ENCODE peak calls at places on chromosome 6, in ten cellular contexts. Q is esophagus muscularis mucosa, H is right lobe of liver, I is gastrocnemius medialis, K is body of pancreas, A is A549, Z is GM12878, F is Peyer's patch, U is thyroid gland, G is lower leg skin. T is an unnamed sample.

GRCh38 chr6:157471895-157472686 is 91.1 kb downstream of the ZDHHC14 start:
- DNase-seq in K (no peak), F (no peak), U (peak; percentile 57), A (no peak), H (no peak), Q (peak; percentile 81), I (no peak), Z (no peak), G (no peak), T (no peak)

GRCh38 chr6:10205892-10206291 is 209.0 kb downstream of the TFAP2A start:
- DNase-seq in H (no peak), K (no peak), I (no peak), G (no peak), Q (no peak), A (no peak), F (no peak), Z (no peak), U (no peak), T (no peak)

GRCh38 chr6:15474196-15474595 is 188.6 kb downstream of the DTNBP1 start:
- DNase-seq in G (no peak), Z (no peak), F (no peak), Q (no peak), H (no peak), I (no peak), U (no peak), A (no peak), K (no peak), T (no peak)

GRCh38 chr6:34791842-34792604 is at the start of gene BLTP3A:
- DNase-seq in K (peak; percentile 83), I (peak; percentile 41), G (peak; percentile 29), U (peak; percentile 76), F (peak; percentile 85), Q (peak; percentile 92), H (peak; percentile 80), A (peak; percentile 61), Z (no peak), T (no peak)

GRCh38 chr6:29989211-29989610 is 46.9 kb downstream of the HLA-A start:
- DNase-seq in U (no peak), G (no peak), I (no peak), A (no peak), H (no peak), Q (no peak), F (no peak), Z (no peak), K (no peak), T (no peak)

GRCh38 chr6:4616311-4616710 is 159.9 kb upstream of the CDYL start:
- DNase-seq in Q (no peak), A (no peak), G (no peak), I (no peak), K (no peak), H (no peak), U (peak; percentile 67), F (no peak), Z (no peak), T (no peak)

GRCh38 chr6:165049362-165049761 is 260.0 kb downstream of the C6orf118 start:
- DNase-seq in Q (no peak), I (no peak), U (peak; percentile 10), G (no peak), K (no peak), Z (no peak), A (peak; percentile 20), F (no peak), H (peak; percentile 75), T (no peak)

GRCh38 chr6:83860347-83860731 is 850 bp downstream of the CYB5R4 start:
- DNase-seq in Z (no peak), G (no peak), I (no peak), Q (no peak), F (no peak), U (no peak), K (no peak), A (no peak), H (no peak), T (no peak)

GRCh38 chr6:67679566-67680296 is 955.4 kb upstream of the ADGRB3 start:
- DNase-seq in K (no peak), F (no peak), I (no peak), U (no peak), G (no peak), A (no peak), Q (no peak), Z (no peak), H (no peak), T (no peak)

GRCh38 chr6:161941565-161941964 is 667.7 kb upstream of the AGPAT4 start:
- DNase-seq in K (no peak), A (no peak), Q (no peak), I (no peak), H (no peak), Z (no peak), G (no peak), U (no peak), F (no peak), T (no peak)

GRCh38 chr6:161947371-161947770 is 673.5 kb upstream of the AGPAT4 start:
- DNase-seq in A (no peak), G (no peak), F (no peak), K (no peak), I (no peak), H (no peak), U (no peak), Q (no peak), Z (no peak), T (no peak)

GRCh38 chr6:161940519-161940918 is 666.7 kb upstream of the AGPAT4 start:
- DNase-seq in F (no peak), G (no peak), I (no peak), K (no peak), Z (no peak), Q (no peak), H (no peak), A (no peak), U (no peak), T (no peak)

GRCh38 chr6:161948462-161948861 is 674.6 kb upstream of the AGPAT4 start:
- DNase-seq in U (no peak), Z (no peak), I (no peak), H (no peak), K (no peak), F (no peak), G (no peak), Q (no peak), A (no peak), T (no peak)

DNA sequence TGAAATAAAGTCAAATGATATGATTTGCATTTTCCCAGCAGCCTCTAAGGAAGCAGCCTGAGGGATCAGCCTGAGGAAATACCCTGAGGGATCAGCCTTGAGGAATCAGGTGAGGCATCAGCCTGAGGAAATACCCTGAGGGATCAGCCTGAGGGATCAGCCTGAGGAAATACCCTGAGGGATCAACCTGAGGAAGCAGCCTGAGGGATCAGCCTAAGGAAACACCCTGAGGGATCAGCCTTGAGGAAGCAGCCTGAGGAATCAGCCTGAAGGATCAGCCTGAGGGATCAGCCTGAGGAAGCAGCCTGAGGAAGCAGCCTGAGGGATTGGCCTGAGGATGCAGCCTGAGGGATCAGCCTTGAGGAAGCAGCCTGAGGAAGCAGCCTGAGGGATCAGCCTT is 669.7 kb upstream of the AGPAT4 start:
- DNase-seq in H (no peak), K (no peak), I (no peak), Z (no peak), Q (no peak), A (no peak), F (no peak), G (no peak), U (no peak), T (no peak)
- H3K4me3 ChIP-seq in H (no peak overlapping the region), K (no peak overlapping the region), I (no peak overlapping the region), Z (no peak overlapping the region), Q (no peak overlapping the region), A (no peak overlapping the region), F (no peak overlapping the region), G (no peak overlapping the region), U (no peak overlapping the region), T (no peak overlapping the region)

GRCh38 chr6:159044899-159045727 is at the start of gene TAGAP:
- DNase-seq in F (peak; percentile 95), G (peak; percentile 75), I (peak; percentile 30), H (peak; percentile 69), Z (peak; percentile 63), K (peak; percentile 46), A (no peak), Q (peak; percentile 92), U (peak; percentile 50), T (no peak)
- TF ChIP-seq POLR2A in F (peak; percentile 75), G (no peak), I (peak; percentile 26), H (peak; percentile 56), Z (peak; percentile 57), K (no peak), A (no peak), Q (no peak), U (no peak), T (no peak)

DNA sequence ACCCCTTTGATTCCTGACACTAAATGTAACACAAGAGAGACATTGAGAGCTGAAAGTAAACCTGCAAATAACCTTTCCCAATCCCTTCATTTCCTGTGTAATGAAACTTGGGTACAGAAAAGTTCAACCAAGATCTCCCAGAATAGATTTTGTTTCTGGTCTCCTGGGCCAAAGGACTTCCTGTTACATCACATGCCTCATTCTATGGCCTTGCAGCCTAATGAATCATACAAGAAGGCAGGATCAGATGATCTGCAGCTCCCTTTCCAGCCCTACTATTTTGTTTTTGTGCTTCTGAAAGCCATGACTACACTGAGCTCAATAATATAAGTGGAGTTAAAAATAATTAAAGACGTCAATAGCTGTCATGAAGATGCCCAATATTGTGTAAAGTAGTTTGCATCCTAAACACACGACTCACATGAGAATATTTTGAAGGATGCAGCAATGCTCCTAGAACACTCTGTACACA is 73.4 kb upstream of the NOX3 start:
- DNase-seq in Q (no peak), U (no peak), A (peak; percentile 54), I (peak; percentile 63), G (peak; percentile 59), Z (no peak), K (no peak), F (no peak), H (no peak), T (no peak)
- H3K4me3 ChIP-seq in Q (no peak overlapping the region), U (no peak overlapping the region), A (no peak overlapping the region), I (no peak overlapping the region), G (no peak overlapping the region), Z (no peak overlapping the region), K (no peak overlapping the region), F (no peak overlapping the region), H (no peak overlapping the region), T (no peak overlapping the region)

GRCh38 chr6:26243132-26243531 is 121.9 kb upstream of the BTN3A2 start:
- DNase-seq in Q (no peak), K (no peak), I (no peak), H (no peak), U (no peak), F (peak; percentile 86), A (no peak), G (no peak), Z (no peak), T (no peak)

GRCh38 chr6:26240981-26241770 is 123.8 kb upstream of the BTN3A2 start:
- DNase-seq in H (peak; percentile 24), G (no peak), U (peak; percentile 27), Z (no peak), F (peak; percentile 64), Q (no peak), A (no peak), I (no peak), K (no peak), T (no peak)

GRCh38 chr6:26235240-26235730 is 129.7 kb upstream of the BTN3A2 start:
- DNase-seq in Z (no peak), K (no peak), G (no peak), H (no peak), Q (no peak), I (no peak), F (no peak), A (peak; percentile 37), U (no peak), T (no peak)

GRCh38 chr6:26243742-26244141 is 121.3 kb upstream of the BTN3A2 start:
- DNase-seq in U (peak; percentile 80), I (no peak), Z (no peak), H (no peak), F (peak; percentile 66), A (no peak), K (no peak), Q (no peak), G (no peak), T (no peak)

GRCh38 chr6:26240157-26240980 is 124.6 kb upstream of the BTN3A2 start:
- DNase-seq in U (peak; percentile 63), H (peak; percentile 35), A (no peak), Z (peak; percentile 89), I (no peak), Q (no peak), F (peak; percentile 81), G (no peak), K (no peak), T (peak; percentile 62)
- TF ChIP-seq POLR2A in U (no peak), H (peak; percentile 64), A (no peak), Z (peak; percentile 96), I (peak; percentile 22), Q (no peak), F (peak; percentile 39), G (no peak), K (no peak), T (peak; percentile 48)